ENCODE peak calls at places on chromosome 3, in nine cellular contexts. Z is ovary; C is A549; Q is upper lobe of left lung; X is IMR-90; G is kidney; S is lung; V is mammary epithelial cell; O is naive thymus-derived CD4-positive, alpha-beta T cell. L is an unnamed sample.

GRCh38 chr3:188439080-188439479 is 285.1 kb downstream of the LPP start:
- DNase-seq in O (no peak), X (no peak), S (no peak), V (no peak), C (no peak), Z (no peak), Q (no peak), G (no peak), L (no peak)

GRCh38 chr3:71247221-71247947 is 336.1 kb downstream of the FOXP1 start:
- DNase-seq in X (peak), S (no peak), C (peak), O (no peak), Q (no peak), Z (no peak), V (peak), G (no peak), L (no peak)

GRCh38 chr3:123613543-123613942 is 28.7 kb upstream of the HACD2 start:
- DNase-seq in S (no peak), X (no peak), Z (no peak), G (no peak), V (no peak), O (no peak), Q (no peak), C (no peak), L (no peak)

GRCh38 chr3:66502267-66502874 is 1.5 kb upstream of the LRIG1 start:
- DNase-seq in G (no peak), O (no peak), C (no peak), S (no peak), Z (no peak), V (no peak), Q (no peak), X (no peak), L (no peak)

GRCh38 chr3:177516130-177517011 is 319.1 kb upstream of the TBL1XR1 start:
- DNase-seq in V (no peak), S (no peak), C (no peak), O (no peak), G (peak), Q (peak), Z (peak), X (peak), L (no peak)

GRCh38 chr3:53536282-53536681 is 41.9 kb downstream of the CACNA1D start:
- DNase-seq in G (no peak), Z (no peak), Q (no peak), S (no peak), C (no peak), X (no peak), O (no peak), V (no peak), L (no peak)

GRCh38 chr3:49903451-49904424 is at the start of gene MST1R:
- DNase-seq in O (peak), C (peak), G (peak), X (no peak), V (peak), Z (peak), Q (peak), S (peak), L (no peak)

GRCh38 chr3:46092704-46093085 is 65.4 kb upstream of the XCR1 start:
- DNase-seq in X (no peak), S (no peak), O (no peak), Q (no peak), V (no peak), Z (no peak), G (no peak), C (no peak), L (no peak)

GRCh38 chr3:168077091-168077490 is 18.6 kb downstream of the GOLIM4 start:
- DNase-seq in C (no peak), S (no peak), O (no peak), V (peak), Z (no peak), G (no peak), X (peak), Q (no peak), L (no peak)

GRCh38 chr3:119033393-119034255 is 1.0 kb downstream of the IGSF11 start:
- DNase-seq in X (no peak), V (no peak), Z (no peak), S (no peak), O (no peak), C (no peak), Q (no peak), G (no peak), L (no peak)

GRCh38 chr3:115922681-115923347 is 299.5 kb downstream of the GAP43 start:
- DNase-seq in V (peak), G (no peak), O (no peak), C (peak), Q (no peak), Z (no peak), X (peak), S (no peak), L (no peak)

GRCh38 chr3:78726545-78726944 is 1041.3 kb downstream of the ROBO1 start:
- DNase-seq in O (no peak), X (no peak), Q (no peak), V (no peak), C (no peak), G (no peak), Z (no peak), S (no peak), L (no peak)

GRCh38 chr3:8239718-8240698 is 261.6 kb upstream of the LMCD1 start:
- DNase-seq in O (peak), Z (no peak), C (peak), S (no peak), X (peak), G (no peak), V (peak), Q (no peak), L (no peak)

GRCh38 chr3:132405188-132405587 is 12.1 kb upstream of the DNAJC13 start:
- DNase-seq in X (no peak), O (no peak), Z (no peak), S (no peak), Q (no peak), V (no peak), C (no peak), G (no peak), L (no peak)

GRCh38 chr3:94162700-94163099 is 99.8 kb downstream of the NSUN3 start:
- DNase-seq in V (peak), C (peak), G (no peak), X (peak), O (no peak), Q (no peak), S (no peak), Z (no peak), L (no peak)

GRCh38 chr3:105798381-105798934 is 70.4 kb downstream of the CBLB start:
- DNase-seq in S (no peak), Q (no peak), Z (no peak), G (no peak), X (no peak), O (peak), V (no peak), C (no peak), L (no peak)

GRCh38 chr3:9015250-9015649 is 52.0 kb upstream of the RAD18 start:
- DNase-seq in Q (no peak), V (no peak), O (no peak), S (no peak), X (no peak), Z (no peak), C (no peak), G (no peak), L (no peak)

GRCh38 chr3:123781571-123782275 is 102.4 kb downstream of the MYLK start:
- DNase-seq in Z (no peak), G (no peak), S (no peak), O (no peak), V (no peak), C (no peak), Q (no peak), X (peak), L (no peak)

GRCh38 chr3:73681610-73682009 is 56.9 kb upstream of the PDZRN3 start:
- DNase-seq in V (peak), Z (no peak), O (no peak), S (no peak), C (no peak), Q (no peak), X (peak), G (no peak), L (no peak)

GRCh38 chr3:48058089-48058488 is 41.9 kb upstream of the MAP4 start:
- DNase-seq in X (no peak), V (no peak), C (no peak), S (no peak), O (no peak), G (no peak), Z (no peak), Q (no peak), L (no peak)

GRCh38 chr3:42277676-42278075 is 11.7 kb upstream of the CCK start:
- DNase-seq in O (no peak), Z (no peak), S (no peak), C (no peak), V (no peak), Q (no peak), G (no peak), X (no peak), L (no peak)

GRCh38 chr3:184320099-184320445 is 5.7 kb downstream of the EIF4G1 start:
- DNase-seq in V (peak), O (no peak), Z (peak), C (peak), Q (peak), G (peak), S (peak), X (peak), L (peak)

GRCh38 chr3:56254261-56254660 is 214.0 kb downstream of the ERC2 start:
- DNase-seq in G (no peak), O (no peak), X (no peak), S (no peak), Q (no peak), V (no peak), C (no peak), Z (no peak), L (no peak)

GRCh38 chr3:67073812-67074211 is 75.7 kb downstream of the KBTBD8 start:
- DNase-seq in X (no peak), C (no peak), S (no peak), V (no peak), Q (no peak), Z (no peak), O (no peak), G (no peak), L (no peak)

GRCh38 chr3:53311882-53312281 is 35.5 kb downstream of the DCP1A start:
- DNase-seq in G (no peak), O (no peak), Q (no peak), S (no peak), V (no peak), Z (no peak), C (no peak), X (no peak), L (no peak)

GRCh38 chr3:132652640-132653270 is 6.9 kb downstream of the ACAD11 start:
- DNase-seq in Z (no peak), C (no peak), X (peak), G (no peak), O (no peak), S (no peak), Q (no peak), V (peak), L (no peak)

GRCh38 chr3:40566699-40567098 is 41.9 kb downstream of the ZNF621 start:
- DNase-seq in Q (no peak), X (no peak), Z (no peak), S (no peak), V (no peak), G (no peak), C (no peak), O (no peak), L (no peak)
- H3K27ac ChIP-seq in Q (no peak), X (no peak), Z (no peak), S (no peak), V (no peak), G (no peak), C (no peak), O (no peak), L (no peak)

DNA sequence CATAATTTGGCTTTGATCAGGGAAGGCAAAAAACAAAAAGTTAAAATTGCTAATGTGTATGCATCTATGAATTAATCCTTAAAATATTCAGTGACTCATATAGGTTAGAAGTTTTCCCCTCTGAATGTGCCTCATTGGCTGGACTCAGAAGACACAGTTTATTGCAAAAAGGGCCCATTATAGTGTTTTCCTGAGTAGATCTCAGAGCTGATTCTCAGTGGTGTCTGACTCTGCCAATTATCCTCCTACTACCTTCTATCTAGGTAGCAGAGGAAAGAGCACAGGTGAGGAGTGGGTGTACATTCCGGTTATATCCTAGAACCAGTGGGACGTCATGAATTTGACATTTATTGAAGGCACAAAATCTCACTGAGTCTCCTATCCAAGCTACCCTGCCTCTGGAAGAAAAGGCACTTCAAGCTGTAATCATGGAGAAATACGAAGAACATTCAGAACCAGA is 952.1 kb downstream of the TUSC7 start:
- DNase-seq in Q (no peak), V (no peak), X (peak), C (no peak), Z (no peak), O (no peak), G (no peak), S (no peak), L (no peak)
- H3K27ac ChIP-seq in Q (no peak), V (no peak), X (peak), C (no peak), Z (no peak), O (no peak), G (no peak), S (no peak), L (no peak)

GRCh38 chr3:16427309-16427965 is 86.1 kb downstream of the RFTN1 start:
- DNase-seq in V (peak), Q (no peak), O (no peak), G (no peak), C (peak), Z (peak), X (peak), S (peak), L (no peak)

GRCh38 chr3:16423947-16424673 is 89.4 kb downstream of the RFTN1 start:
- DNase-seq in Q (no peak), V (no peak), G (no peak), Z (no peak), C (no peak), S (no peak), X (no peak), O (no peak), L (no peak)

GRCh38 chr3:16423298-16423697 is 90.2 kb downstream of the RFTN1 start:
- DNase-seq in S (peak), C (no peak), Q (no peak), Z (no peak), X (no peak), O (no peak), G (no peak), V (peak), L (no peak)

GRCh38 chr3:16426665-16427064 is 86.8 kb downstream of the RFTN1 start:
- DNase-seq in O (no peak), S (no peak), Z (no peak), V (no peak), X (no peak), C (no peak), Q (no peak), G (no peak), L (no peak)

GRCh38 chr3:16425398-16426057 is 88.0 kb downstream of the RFTN1 start:
- DNase-seq in O (no peak), G (no peak), X (no peak), C (no peak), Q (no peak), V (no peak), Z (no peak), S (no peak), L (no peak)
- H3K27ac ChIP-seq in O (no peak), G (no peak), X (no peak), C (no peak), Q (peak), V (no peak), Z (no peak), S (no peak), L (no peak)

GRCh38 chr3:10977864-10978510 is 14.6 kb upstream of the SLC6A1 start:
- DNase-seq in X (peak), S (no peak), G (no peak), O (no peak), Q (no peak), V (no peak), C (no peak), Z (no peak), L (no peak)
- H3K27ac ChIP-seq in X (no peak), S (no peak), G (no peak), O (no peak), Q (no peak), V (no peak), C (no peak), Z (no peak), L (no peak)

DNA sequence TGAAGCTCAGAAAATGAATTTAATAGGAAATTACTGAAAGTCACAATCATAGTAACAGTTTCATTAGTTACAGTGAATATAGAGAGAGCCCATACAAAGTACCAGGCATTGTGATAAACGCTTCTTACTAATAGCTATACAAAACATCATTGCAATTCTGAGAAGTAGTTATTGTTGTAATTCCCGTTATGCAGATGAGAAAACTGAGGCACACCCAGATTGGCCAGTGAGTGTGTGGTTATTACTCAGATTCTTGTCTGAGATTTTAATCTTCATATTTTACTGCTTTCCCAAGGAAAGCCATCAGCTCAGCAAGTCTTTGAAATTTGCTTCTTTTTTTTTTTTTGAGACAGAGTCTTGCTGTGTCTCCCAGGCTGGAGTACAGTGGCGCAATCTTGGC is 14.3 kb downstream of the FLNB start:
- DNase-seq in Q (no peak), V (peak), C (no peak), X (no peak), S (no peak), Z (no peak), G (no peak), O (no peak), L (no peak)
- H3K27ac ChIP-seq in Q (no peak), V (no peak), C (no peak), X (no peak), S (no peak), Z (no peak), G (peak), O (no peak), L (no peak)

GRCh38 chr3:52055537-52056351 is 627 bp downstream of the DUSP7 start:
- DNase-seq in O (peak), S (no peak), Q (peak), X (peak), C (peak), Z (no peak), G (peak), V (no peak), L (no peak)
- H3K27ac ChIP-seq in O (peak), S (peak), Q (peak), X (peak), C (peak), Z (peak), G (peak), V (peak), L (peak)

GRCh38 chr3:156725706-156726105 is 51.3 kb downstream of the TIPARP start:
- DNase-seq in X (no peak), G (no peak), C (no peak), Q (no peak), V (peak), O (no peak), S (no peak), Z (no peak), L (no peak)
- H3K27ac ChIP-seq in X (no peak), G (no peak), C (no peak), Q (no peak), V (no peak), O (no peak), S (no peak), Z (no peak), L (no peak)

L was measured in substantia nigra.